ENCODE peak calls at places on chromosomes 7 and 10, in four cellular contexts. O is H9, S is mesendoderm, R is neuronal stem cell. U is an unnamed sample.
A peak's percentile ranks its signal among the peaks of the same experiment; 100 is the strongest.

GRCh38 chr10:110285501-110285900 is 19.2 kb downstream of the SMNDC1 start:
- DNase-seq in O (no peak), S (peak; percentile 18), R (no peak), U (no peak)

GRCh38 chr7:24830440-24831050 is 73.3 kb upstream of the GSDME start:
- DNase-seq in O (no peak), S (no peak), R (no peak), U (no peak)

GRCh38 chr10:116111483-116112095 is 161.4 kb downstream of the GFRA1 start:
- DNase-seq in O (peak; percentile 30), S (no peak), R (no peak), U (no peak)

GRCh38 chr7:34048445-34048844 is 143.1 kb downstream of the BMPER start:
- DNase-seq in O (no peak), S (no peak), R (no peak), U (no peak)

GRCh38 chr7:26011039-26011696 is 140.8 kb upstream of the NFE2L3 start:
- DNase-seq in O (no peak), S (no peak), R (no peak), U (no peak)

GRCh38 chr7:105130048-105130447 is 116.0 kb downstream of the KMT2E start:
- DNase-seq in O (no peak), S (no peak), R (no peak), U (no peak)

GRCh38 chr10:13271552-13272163 is 28.2 kb downstream of the PHYH start:
- DNase-seq in O (peak; percentile 92), S (peak; percentile 90), R (no peak), U (peak; percentile 4)

GRCh38 chr7:152949198-152949597 is 189.6 kb downstream of the ACTR3B start:
- DNase-seq in O (no peak), S (no peak), R (no peak), U (no peak)

GRCh38 chr7:36264123-36264916 is 111.3 kb downstream of the EEPD1 start:
- DNase-seq in O (no peak), S (no peak), R (no peak), U (no peak)
- H2BK120ac ChIP-seq in O (no peak overlapping the region), S (no peak overlapping the region), R (no peak overlapping the region), U (no peak overlapping the region)

GRCh38 chr7:41163991-41164390 is 538.9 kb downstream of the INHBA start:
- DNase-seq in O (no peak), S (peak; percentile 76), R (no peak), U (no peak)
- H3K23ac ChIP-seq in O (no peak overlapping the region), S (no peak overlapping the region), R (no peak overlapping the region), U (no peak overlapping the region)

DNA sequence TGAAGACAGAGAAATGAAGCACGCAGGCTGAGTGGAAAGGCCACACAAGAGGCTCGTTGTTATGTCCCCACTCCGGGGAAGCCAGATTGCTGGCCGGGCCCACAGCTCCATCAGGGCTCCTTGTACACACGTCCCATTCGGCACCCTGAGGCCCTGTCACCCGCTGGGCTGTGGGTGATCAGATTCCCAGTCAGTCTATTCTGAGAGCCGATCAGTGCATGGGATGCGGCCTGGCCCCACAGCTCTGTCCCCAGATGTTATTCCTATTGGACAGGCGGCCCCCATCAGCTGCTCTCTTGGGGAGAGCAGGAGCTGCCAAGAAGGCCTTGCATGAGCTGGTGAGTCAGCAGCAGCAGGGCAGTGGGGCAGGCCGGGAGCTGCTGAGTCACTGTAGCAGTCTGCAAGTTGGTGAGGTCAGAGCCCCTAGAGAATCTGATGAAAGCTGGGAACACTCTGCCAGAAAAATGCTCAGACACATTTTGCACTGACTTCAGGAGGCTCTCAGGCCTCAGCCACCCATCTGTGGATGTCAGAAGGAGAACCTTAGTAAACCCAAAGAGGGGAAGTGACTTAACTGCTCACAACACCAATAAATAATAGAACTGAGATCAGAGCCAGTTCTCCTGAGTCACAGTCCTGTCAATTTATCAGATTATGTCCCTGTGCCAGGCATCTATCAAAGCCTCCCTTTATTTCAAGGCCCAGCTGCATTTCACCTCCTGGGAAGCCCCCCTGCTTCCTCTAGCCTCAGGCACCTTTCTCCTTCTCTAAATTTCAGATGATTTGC is 9.4 kb upstream of the PSAP start:
- DNase-seq in O (peak; percentile 93), S (peak; percentile 98), R (no peak), U (peak; percentile 100)
- H3K4me1 ChIP-seq in O (no peaks in the 10 kb centered on the region), S (no peaks in the 10 kb centered on the region), R (peaks cover 11% of the 10 kb centered on the region), U (peaks cover 14% of the 10 kb centered on the region)

DNA sequence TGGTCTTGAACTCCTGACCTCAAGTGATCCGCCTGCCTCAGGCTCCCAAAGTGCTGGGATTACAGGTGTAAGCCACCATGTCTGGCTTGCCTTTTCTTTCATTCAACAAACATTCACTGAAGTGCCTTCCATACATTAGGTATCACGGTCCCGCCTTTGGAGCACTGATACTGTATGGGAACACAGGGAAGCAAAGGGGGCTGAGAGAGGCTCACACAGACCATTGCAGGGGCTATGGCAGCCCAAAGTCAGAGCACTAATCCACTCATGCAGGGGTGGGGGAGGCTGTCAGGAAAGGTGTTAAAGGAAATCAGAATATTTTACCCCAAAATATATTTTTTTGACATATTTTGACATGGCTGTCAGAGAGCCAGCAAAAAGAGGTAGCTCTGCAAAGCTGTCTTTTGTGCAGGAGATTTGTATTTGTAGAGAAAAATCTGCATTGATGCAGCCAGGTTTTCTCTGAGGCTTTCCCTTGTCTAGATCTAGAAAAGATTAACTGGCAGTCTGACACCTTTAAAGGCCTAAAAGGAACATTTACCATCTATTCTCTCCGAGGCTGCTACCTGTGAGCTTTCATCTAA is 42.0 kb upstream of the PDLIM1 start:
- DNase-seq in O (no peak), S (peak; percentile 68), R (no peak), U (no peak)
- H2BK120ac ChIP-seq in O (no peak overlapping the region), S (no peak overlapping the region), R (no peak overlapping the region), U (no peak overlapping the region)

GRCh38 chr10:91409069-91409868 is 875 bp upstream of the HECTD2 start:
- DNase-seq in O (peak; percentile 56), S (peak; percentile 75), R (peak; percentile 73), U (peak; percentile 86)
- H3K23ac ChIP-seq in O (no peak overlapping the region), S (peak overlapping the region; percentile 86), R (peak overlapping the region; percentile 99), U (no peak overlapping the region)

U was measured in mesenchymal stem cell.